ENCODE peak calls at places on chromosomes 12 and 14, in six cellular contexts. I, L, C, N, V and G are unnamed samples.

GRCh38 chr14:55600784-55601561 is 21.0 kb downstream of the KTN1 start:
- DNase-seq in I (peak), L (no peak), C (no peak), N (no peak), V (no peak), G (peak)

GRCh38 chr12:59699408-59700144 is 103.7 kb downstream of the SLC16A7 start:
- DNase-seq in I (peak), L (no peak), C (no peak), N (no peak), V (peak), G (peak)

GRCh38 chr12:87406926-87407325 is 622.3 kb downstream of the C12orf50 start:
- DNase-seq in I (no peak), L (no peak), C (no peak), N (no peak), V (no peak), G (peak)

GRCh38 chr12:58387199-58387598 is 445.8 kb downstream of the ATP23 start:
- DNase-seq in I (peak), L (no peak), C (no peak), N (no peak), V (peak), G (peak)

GRCh38 chr14:60796434-60796833 is 61.9 kb downstream of the MNAT1 start:
- DNase-seq in I (no peak), L (no peak), C (no peak), N (no peak), V (no peak), G (no peak)

GRCh38 chr14:63551338-63551737 is 8.2 kb upstream of the PPP2R5E start:
- DNase-seq in I (peak), L (no peak), C (no peak), N (no peak), V (no peak), G (peak)

GRCh38 chr12:13404631-13405473 is 208.3 kb downstream of the EMP1 start:
- DNase-seq in I (no peak), L (no peak), C (no peak), N (no peak), V (no peak), G (no peak)

GRCh38 chr14:100605706-100606686 is 18.8 kb upstream of the BEGAIN start:
- DNase-seq in I (no peak), L (no peak), C (no peak), N (no peak), V (no peak), G (peak)

GRCh38 chr12:52215587-52216031 is 17.4 kb upstream of the KRT7 start:
- DNase-seq in I (peak), L (no peak), C (no peak), N (no peak), V (peak), G (peak)

GRCh38 chr14:28577711-28578131 is 188.9 kb upstream of the FOXG1 start:
- DNase-seq in I (no peak), L (no peak), C (no peak), N (no peak), V (no peak), G (no peak)

GRCh38 chr14:100037351-100037750 is 27.9 kb upstream of the EVL start:
- DNase-seq in I (no peak), L (no peak), C (no peak), N (no peak), V (no peak), G (peak)

GRCh38 chr14:103207404-103208072 is 84.3 kb downstream of the TNFAIP2 start:
- DNase-seq in I (peak), L (no peak), C (peak), N (no peak), V (peak), G (no peak)

GRCh38 chr14:88005050-88005481 is at the start of gene GPR65:
- DNase-seq in I (peak), L (no peak), C (no peak), N (no peak), V (no peak), G (no peak)

GRCh38 chr12:89731614-89732013 is 23.0 kb upstream of the ATP2B1 start:
- DNase-seq in I (peak), L (no peak), C (no peak), N (no peak), V (peak), G (peak)

GRCh38 chr12:71455028-71455737 is 15.6 kb downstream of the LGR5 start:
- DNase-seq in I (no peak), L (no peak), C (no peak), N (no peak), V (no peak), G (no peak)

GRCh38 chr12:19223695-19224094 is 94.2 kb downstream of the PLEKHA5 start:
- DNase-seq in I (peak), L (no peak), C (no peak), N (no peak), V (no peak), G (peak)

GRCh38 chr12:47882796-47883546 is 21.8 kb downstream of the VDR start:
- DNase-seq in I (no peak), L (no peak), C (no peak), N (no peak), V (no peak), G (no peak)

GRCh38 chr14:92655802-92656201 is 92.6 kb downstream of the LGMN start:
- DNase-seq in I (peak), L (no peak), C (no peak), N (no peak), V (peak), G (no peak)

GRCh38 chr12:91023326-91024004 is 18.7 kb upstream of the EPYC start:
- DNase-seq in I (peak), L (no peak), C (no peak), N (no peak), V (no peak), G (peak)

GRCh38 chr14:98612434-98613200 is 659.4 kb downstream of the BCL11B start:
- DNase-seq in I (no peak), L (no peak), C (no peak), N (no peak), V (no peak), G (no peak)

GRCh38 chr12:73124480-73124879 is 852.3 kb downstream of the TRHDE start:
- DNase-seq in I (no peak), L (no peak), C (no peak), N (no peak), V (no peak), G (no peak)

GRCh38 chr12:43501705-43502104 is 50.3 kb downstream of the ADAMTS20 start:
- DNase-seq in I (peak), L (no peak), C (no peak), N (no peak), V (peak), G (peak)

GRCh38 chr12:27332407-27333310 is at the start of gene BMAL2:
- DNase-seq in I (peak), L (peak), C (peak), N (no peak), V (peak), G (peak)

GRCh38 chr14:93054006-93054405 is 61.7 kb downstream of the ITPK1 start:
- DNase-seq in I (no peak), L (no peak), C (no peak), N (no peak), V (no peak), G (no peak)

GRCh38 chr12:66176525-66176924 is 6.7 kb upstream of the TMBIM4 start:
- DNase-seq in I (peak), L (no peak), C (no peak), N (no peak), V (no peak), G (peak)

GRCh38 chr12:124488520-124488919 is 78.9 kb downstream of the NCOR2 start:
- DNase-seq in I (no peak), L (no peak), C (no peak), N (no peak), V (no peak), G (no peak)

GRCh38 chr14:95307402-95308041 is 12.2 kb downstream of the CLMN start:
- DNase-seq in I (peak), L (no peak), C (no peak), N (no peak), V (peak), G (no peak)

GRCh38 chr12:103114296-103115055 is 157.0 kb downstream of the ASCL1 start:
- DNase-seq in I (no peak), L (no peak), C (no peak), N (no peak), V (no peak), G (no peak)

GRCh38 chr12:64083285-64084210 is 138.5 kb downstream of the KICS2 start:
- DNase-seq in I (peak), L (no peak), C (no peak), N (no peak), V (no peak), G (peak)

GRCh38 chr14:36901846-36902245 is 240.2 kb downstream of the PAX9 start:
- DNase-seq in I (peak), L (no peak), C (no peak), N (no peak), V (no peak), G (peak)

GRCh38 chr12:89345830-89346740 is 6.2 kb downstream of the DUSP6 start:
- DNase-seq in I (peak), L (peak), C (peak), N (no peak), V (peak), G (peak)

GRCh38 chr12:123957191-123957590 is 15.4 kb downstream of the CCDC92 start:
- DNase-seq in I (no peak), L (no peak), C (no peak), N (no peak), V (no peak), G (no peak)

GRCh38 chr14:80136358-80136757 is 74.9 kb downstream of the DIO2 start:
- DNase-seq in I (no peak), L (peak), C (no peak), N (no peak), V (peak), G (peak)

DNA sequence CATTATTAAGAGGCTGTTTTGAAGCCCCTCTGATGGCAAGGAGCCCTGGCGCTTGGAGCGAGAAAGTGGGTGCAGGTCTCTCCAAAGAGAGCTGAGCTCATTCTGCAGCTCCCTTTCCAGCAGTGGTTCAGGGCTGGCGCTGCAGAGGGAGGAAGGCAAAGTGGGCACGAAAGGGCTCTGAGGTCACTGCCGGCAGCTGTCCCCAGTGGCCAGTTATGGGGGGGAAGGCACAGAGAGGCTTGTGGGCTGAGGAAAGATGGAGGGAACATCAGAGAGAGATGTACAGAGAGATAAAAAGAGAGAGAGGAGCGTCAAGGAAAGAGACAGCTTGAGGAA is 75.2 kb upstream of the TBX5 start:
- DNase-seq in I (no peak), L (no peak), C (peak), N (no peak), V (no peak), G (no peak)
- H4K91ac ChIP-seq in I (no peak), L (no peak), C (no peak), N (no peak), V (no peak), G (no peak)

GRCh38 chr14:104678346-104678745 is 11.1 kb upstream of the INF2 start:
- DNase-seq in I (peak), L (no peak), C (no peak), N (no peak), V (no peak), G (peak)

GRCh38 chr14:104676130-104676693 is 13.2 kb upstream of the INF2 start:
- DNase-seq in I (no peak), L (no peak), C (no peak), N (no peak), V (no peak), G (no peak)

GRCh38 chr14:104675447-104675846 is 14.0 kb upstream of the INF2 start:
- DNase-seq in I (no peak), L (no peak), C (no peak), N (no peak), V (no peak), G (no peak)

GRCh38 chr14:104677506-104678332 is 11.7 kb upstream of the INF2 start:
- DNase-seq in I (peak), L (peak), C (peak), N (no peak), V (peak), G (peak)

DNA sequence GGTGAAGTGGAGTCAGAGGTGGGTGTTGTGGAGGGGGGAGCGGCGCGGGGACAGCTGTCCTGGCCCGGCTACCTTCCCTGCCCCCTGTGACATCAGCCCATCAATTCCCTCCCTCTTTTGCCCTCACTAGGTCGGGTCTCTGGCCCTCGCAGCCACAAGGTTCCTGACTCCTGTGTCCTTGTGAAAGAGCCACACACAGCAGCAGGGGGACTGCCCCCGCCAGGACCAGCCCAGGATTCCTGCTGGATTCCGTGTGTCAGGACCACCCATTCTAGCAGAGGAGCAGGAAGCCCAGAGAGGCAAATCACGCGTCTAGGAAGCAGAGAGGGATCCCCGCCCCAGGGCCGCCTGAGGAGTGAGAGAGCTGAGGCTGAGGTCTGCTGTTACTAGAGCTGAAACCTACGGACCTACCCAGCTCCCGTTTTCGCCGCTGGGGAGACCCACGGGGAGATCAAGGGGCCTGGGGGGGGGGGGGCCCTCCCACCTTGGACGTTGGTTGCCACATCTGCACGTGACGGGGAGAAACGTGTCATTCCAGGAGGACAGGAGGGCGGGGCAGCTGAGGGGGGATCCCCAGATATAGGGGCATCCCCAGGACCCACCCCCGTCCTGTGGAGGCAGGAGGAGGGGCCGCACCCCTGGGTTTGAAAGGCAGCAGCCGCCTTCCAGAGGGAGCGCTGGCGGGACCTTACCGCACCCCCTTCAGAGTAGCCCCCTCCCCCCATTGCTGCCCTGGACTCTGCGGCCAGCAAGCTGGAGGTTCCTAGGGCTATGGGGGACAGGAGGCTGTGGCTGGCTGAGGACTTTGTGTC is 12.5 kb upstream of the INF2 start:
- DNase-seq in I (peak), L (no peak), C (no peak), N (no peak), V (no peak), G (no peak)
- H4K91ac ChIP-seq in I (peak), L (peak), C (peak), N (peak), V (peak), G (peak)

GRCh38 chr12:54296393-54297121 is 4.3 kb downstream of the NFE2 start:
- DNase-seq in I (no peak), L (no peak), C (no peak), N (no peak), V (no peak), G (no peak)

GRCh38 chr12:54294152-54294913 is 6.5 kb downstream of the NFE2 start:
- DNase-seq in I (no peak), L (peak), C (peak), N (no peak), V (peak), G (no peak)

GRCh38 chr12:54294914-54295566 is 5.8 kb downstream of the NFE2 start:
- DNase-seq in I (no peak), L (no peak), C (no peak), N (no peak), V (no peak), G (no peak)

GRCh38 chr12:54292083-54292930 is 8.5 kb downstream of the NFE2 start:
- DNase-seq in I (no peak), L (no peak), C (no peak), N (no peak), V (no peak), G (no peak)

GRCh38 chr12:54292931-54293241 is 7.9 kb downstream of the NFE2 start:
- DNase-seq in I (no peak), L (no peak), C (no peak), N (no peak), V (no peak), G (no peak)
- H4K91ac ChIP-seq in I (no peak), L (no peak), C (no peak), N (no peak), V (no peak), G (no peak)

DNA sequence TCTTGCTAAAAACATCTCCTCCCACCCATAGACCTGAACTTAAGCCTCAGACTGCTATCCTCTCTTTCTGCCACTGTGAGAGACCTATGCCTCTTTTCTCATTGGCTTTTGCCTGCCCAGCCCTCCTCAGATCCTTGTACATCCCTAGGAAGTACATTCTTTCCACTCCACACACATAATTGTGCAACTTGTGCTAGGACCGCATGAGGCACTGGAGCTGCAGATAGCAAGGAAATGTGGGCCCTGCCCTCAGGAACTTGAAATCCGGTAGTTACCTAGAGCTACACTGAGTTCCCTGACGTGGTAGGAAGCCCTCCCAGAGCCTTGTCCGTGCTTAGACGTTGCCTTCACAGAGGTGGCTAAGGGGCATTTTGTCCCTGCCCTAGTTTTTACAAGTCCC is 41.2 kb downstream of the NTF3 start:
- DNase-seq in I (peak), L (no peak), C (no peak), N (no peak), V (peak), G (peak)
- H4K91ac ChIP-seq in I (no peak), L (no peak), C (no peak), N (no peak), V (no peak), G (no peak)

GRCh38 chr14:76467843-76468242 is 91.9 kb downstream of the ESRRB start:
- DNase-seq in I (no peak), L (no peak), C (no peak), N (no peak), V (no peak), G (no peak)

GRCh38 chr14:76473381-76474263 is 97.7 kb downstream of the ESRRB start:
- DNase-seq in I (no peak), L (no peak), C (peak), N (no peak), V (peak), G (peak)

DNA sequence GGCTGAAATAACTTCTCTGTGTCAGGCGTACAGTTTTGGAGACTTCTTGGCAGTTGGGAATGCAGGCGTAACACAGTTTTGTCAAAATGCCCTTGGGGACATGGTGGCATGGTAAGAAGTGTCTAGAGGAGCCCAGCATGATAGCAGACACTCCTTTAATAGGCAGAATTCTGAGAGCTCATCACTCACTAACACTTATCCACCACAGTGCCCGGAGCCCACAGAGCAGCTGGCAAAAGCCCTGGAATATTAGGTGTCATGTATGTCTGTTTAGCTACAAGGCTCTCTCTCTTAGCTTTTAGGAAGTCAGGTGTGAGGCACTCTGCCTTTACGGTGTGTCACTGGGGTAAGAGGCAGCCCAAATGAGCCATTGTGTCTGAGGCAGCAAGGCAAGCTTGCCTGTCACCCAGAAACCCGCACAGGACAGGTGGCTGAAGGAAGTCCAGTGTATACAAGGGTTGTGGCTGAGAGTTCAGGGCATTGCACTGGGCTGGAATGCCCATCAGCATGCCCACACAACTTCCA is 96.3 kb downstream of the ESRRB start:
- DNase-seq in I (no peak), L (no peak), C (no peak), N (no peak), V (no peak), G (no peak)
- H4K91ac ChIP-seq in I (no peak), L (no peak), C (no peak), N (no peak), V (no peak), G (no peak)

DNA sequence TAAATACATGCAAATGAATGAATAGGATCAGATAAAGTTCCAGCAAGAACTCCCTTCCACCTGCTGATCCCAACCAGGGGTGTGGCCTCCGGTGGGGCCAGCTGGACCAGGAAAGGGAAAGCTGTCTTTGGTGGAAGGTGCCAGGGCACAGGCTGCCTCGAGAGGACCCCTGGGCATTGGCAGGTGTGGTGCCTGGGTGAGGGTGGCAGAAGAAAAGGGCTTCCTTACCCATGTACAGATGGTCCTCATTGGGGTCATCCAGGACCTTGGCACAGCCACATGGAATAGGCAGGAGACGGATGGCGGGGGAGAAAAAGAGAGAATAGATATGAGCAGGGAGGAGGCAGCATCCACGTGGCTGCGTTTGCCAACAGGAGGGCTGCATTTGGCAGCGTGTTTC is 36.4 kb downstream of the CAMKK2 start:
- DNase-seq in I (no peak), L (no peak), C (no peak), N (no peak), V (no peak), G (no peak)
- H4K91ac ChIP-seq in I (no peak), L (no peak), C (no peak), N (no peak), V (no peak), G (no peak)

GRCh38 chr14:68523994-68524725 is 268.7 kb downstream of the ZFP36L1 start:
- DNase-seq in I (no peak), L (no peak), C (no peak), N (no peak), V (peak), G (no peak)
- H4K91ac ChIP-seq in I (no peak), L (no peak), C (no peak), N (no peak), V (no peak), G (no peak)